ENCODE peak calls at places on chromosomes 7 and 10, in eight cellular contexts. V is body of pancreas, P is uterus, M is adrenal gland, E is gastrocnemius medialis, W is heart left ventricle, K is suprapubic skin, R is spleen. G is an unnamed sample.

GRCh38 chr10:76583711-76584161 is 1053.9 kb downstream of the KCNMA1 start:
- DNase-seq in P (no peak), E (no peak), M (no peak), K (no peak), R (no peak), V (no peak), W (no peak), G (no peak)

GRCh38 chr7:157391036-157391710 is 54.4 kb downstream of the DNAJB6 start:
- DNase-seq in V (no peak), P (no peak), R (no peak), M (no peak), W (no peak), E (no peak), K (no peak), G (no peak)

GRCh38 chr10:18312385-18313145 is 172.3 kb downstream of the CACNB2 start:
- DNase-seq in E (no peak), M (peak; percentile 46), K (no peak), V (no peak), P (no peak), R (no peak), W (no peak), G (no peak)

GRCh38 chr10:34811968-34812514 is 3.1 kb downstream of the PARD3 start:
- DNase-seq in M (no peak), W (no peak), E (no peak), V (no peak), P (no peak), K (no peak), R (no peak), G (no peak)

GRCh38 chr7:148575640-148576411 is 14.7 kb upstream of the C7orf33 start:
- DNase-seq in E (no peak), V (peak; percentile 64), P (peak; percentile 26), M (peak; percentile 60), W (peak; percentile 43), K (peak; percentile 78), R (peak; percentile 85), G (no peak)

GRCh38 chr10:69456880-69457693 is 5.8 kb downstream of the TSPAN15 start:
- DNase-seq in M (no peak), K (peak; percentile 29), P (no peak), V (no peak), R (peak; percentile 61), W (no peak), E (peak; percentile 61), G (no peak)

GRCh38 chr10:75395171-75395954 is 6.2 kb downstream of the ZNF503 start:
- DNase-seq in R (peak; percentile 84), E (no peak), P (peak; percentile 61), V (peak; percentile 74), K (peak; percentile 79), M (peak; percentile 46), W (peak; percentile 55), G (no peak)

GRCh38 chr7:92614586-92615237 is 24.5 kb upstream of the FAM133B start:
- DNase-seq in R (no peak), W (no peak), M (peak; percentile 78), V (no peak), K (no peak), E (no peak), P (no peak), G (no peak)

GRCh38 chr7:70775570-70776156 is 356.3 kb upstream of the GALNT17 start:
- DNase-seq in V (no peak), R (no peak), E (no peak), M (no peak), W (no peak), P (no peak), K (no peak), G (no peak)

GRCh38 chr7:82904871-82905270 is 257.8 kb downstream of the PCLO start:
- DNase-seq in E (no peak), W (no peak), K (no peak), R (no peak), V (no peak), M (no peak), P (no peak), G (no peak)

GRCh38 chr7:41003031-41003925 is 699.6 kb downstream of the INHBA start:
- DNase-seq in E (no peak), R (no peak), M (peak; percentile 39), W (no peak), K (no peak), P (no peak), V (no peak), G (no peak)

GRCh38 chr10:109953745-109954144 is 30.4 kb upstream of the XPNPEP1 start:
- DNase-seq in W (no peak), R (no peak), E (no peak), M (no peak), V (no peak), P (no peak), K (no peak), G (no peak)

GRCh38 chr10:70890917-70891431 is 2.6 kb upstream of the PCBD1 start:
- DNase-seq in V (peak; percentile 91), W (peak; percentile 68), R (no peak), P (peak; percentile 30), E (peak; percentile 32), K (peak; percentile 74), M (peak; percentile 93), G (no peak)

GRCh38 chr10:130023454-130024230 is 59.6 kb upstream of the EBF3 start:
- DNase-seq in W (no peak), E (no peak), R (peak; percentile 67), P (peak; percentile 10), V (no peak), M (no peak), K (no peak), G (no peak)

GRCh38 chr10:67790534-67791408 is 47.2 kb downstream of the DNAJC12 start:
- DNase-seq in K (no peak), P (no peak), V (no peak), M (no peak), W (no peak), E (no peak), R (no peak), G (no peak)

GRCh38 chr7:37354661-37355131 is 94.0 kb downstream of the ELMO1 start:
- DNase-seq in R (peak; percentile 82), K (peak; percentile 90), V (peak; percentile 40), M (peak; percentile 49), W (peak; percentile 83), E (peak; percentile 67), P (peak; percentile 50), G (no peak)

GRCh38 chr7:96931891-96932290 is 73.5 kb upstream of the DLX6 start:
- DNase-seq in W (no peak), P (no peak), M (no peak), V (no peak), E (no peak), K (no peak), R (no peak), G (no peak)

GRCh38 chr7:142812437-142813215 is 41.9 kb downstream of the PRSS2 start:
- DNase-seq in P (no peak), K (no peak), E (no peak), W (no peak), V (no peak), R (no peak), M (no peak), G (no peak)
- H3K36me3 ChIP-seq in P (no peaks in the 10 kb centered on the region), K (no peaks in the 10 kb centered on the region), E (no peaks in the 10 kb centered on the region), W (no peaks in the 10 kb centered on the region), V (no peaks in the 10 kb centered on the region), R (no peaks in the 10 kb centered on the region), M (no peaks in the 10 kb centered on the region), G (no peaks in the 10 kb centered on the region)

GRCh38 chr7:73470208-73470607 is 36.6 kb downstream of the FZD9 start:
- DNase-seq in W (no peak), K (no peak), E (no peak), M (peak; percentile 76), V (no peak), P (no peak), R (no peak), G (no peak)
- TF ChIP-seq POLR2A in W (no peak), K (no peak), E (no peak), M (peak; percentile 24), V (no peak), P (no peak), R (no peak), G (no peak)

GRCh38 chr10:86367339-86367951 is 850 bp upstream of the GRID1 start:
- DNase-seq in M (no peak), R (no peak), V (peak; percentile 19), W (no peak), P (no peak), E (no peak), K (peak; percentile 61), G (no peak)

GRCh38 chr10:86364551-86365345 is 1.8 kb downstream of the GRID1 start:
- DNase-seq in W (no peak), K (peak; percentile 56), R (peak; percentile 69), E (no peak), P (no peak), V (peak; percentile 19), M (peak; percentile 8), G (no peak)

GRCh38 chr10:86366902-86367338 is 325 bp upstream of the GRID1 start:
- DNase-seq in K (peak; percentile 64), V (peak; percentile 12), M (no peak), P (no peak), E (no peak), W (no peak), R (peak; percentile 76), G (no peak)

GRCh38 chr10:86365346-86366032 is 1.1 kb downstream of the GRID1 start:
- DNase-seq in M (peak; percentile 11), E (no peak), P (no peak), V (peak; percentile 12), W (no peak), R (peak; percentile 54), K (peak; percentile 57), G (no peak)

DNA sequence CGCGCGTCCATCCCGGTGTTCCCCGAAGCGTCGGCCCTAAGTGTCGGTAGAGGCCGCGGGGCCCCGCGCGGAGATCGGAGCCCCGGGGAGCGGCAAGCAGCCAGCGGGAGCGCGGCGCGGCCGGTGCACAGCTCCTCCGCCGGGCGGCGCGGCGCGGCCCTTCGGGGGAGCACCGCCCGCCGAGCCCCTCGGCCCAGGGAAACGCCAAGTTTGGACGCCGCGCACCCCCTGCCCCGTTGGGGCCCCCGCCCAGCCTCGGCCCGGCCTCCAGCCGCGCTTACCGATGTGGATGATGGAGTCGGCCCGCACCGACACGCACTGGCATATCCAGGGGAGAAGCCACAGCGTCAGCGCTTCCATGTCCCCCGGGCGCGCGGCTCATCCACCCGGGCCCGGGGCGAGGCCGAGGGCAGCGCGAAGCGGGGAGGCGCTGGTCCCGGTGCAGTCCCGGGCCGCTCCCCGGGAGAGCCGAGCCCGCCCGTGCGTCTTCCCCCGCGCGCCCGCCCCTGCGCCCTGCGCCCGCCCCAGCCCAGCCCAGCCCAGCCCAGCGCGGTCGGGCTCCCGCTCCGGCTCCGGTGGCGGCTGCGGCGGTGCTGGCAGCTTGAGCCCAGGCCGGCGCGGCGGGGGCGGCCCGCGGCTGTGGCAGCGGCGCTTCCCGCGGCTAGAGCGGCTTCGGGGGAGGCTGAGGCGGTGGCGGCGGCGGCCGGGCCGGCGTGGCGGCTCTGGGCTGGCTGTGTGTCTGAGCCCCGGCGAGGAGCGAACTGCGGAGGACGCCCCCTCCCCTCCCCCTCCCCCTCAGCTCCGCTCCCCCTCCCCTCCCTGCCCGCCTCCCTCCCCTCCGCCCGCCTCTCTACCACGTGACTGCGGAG is at the start of gene GRID1:
- DNase-seq in K (peak; percentile 58), P (peak; percentile 35), V (peak; percentile 41), W (no peak), E (no peak), M (peak; percentile 67), R (peak; percentile 72), G (no peak)
- H3K27me3 ChIP-seq in K (peaks cover 67% of the 10 kb centered on the region), P (no peaks in the 10 kb centered on the region), V (peaks cover 13% of the 10 kb centered on the region), W (peaks cover 66% of the 10 kb centered on the region), E (peaks cover 49% of the 10 kb centered on the region), M (peaks cover 18% of the 10 kb centered on the region), R (peaks cover 87% of the 10 kb centered on the region), G (peaks cover 24% of the 10 kb centered on the region)

DNA sequence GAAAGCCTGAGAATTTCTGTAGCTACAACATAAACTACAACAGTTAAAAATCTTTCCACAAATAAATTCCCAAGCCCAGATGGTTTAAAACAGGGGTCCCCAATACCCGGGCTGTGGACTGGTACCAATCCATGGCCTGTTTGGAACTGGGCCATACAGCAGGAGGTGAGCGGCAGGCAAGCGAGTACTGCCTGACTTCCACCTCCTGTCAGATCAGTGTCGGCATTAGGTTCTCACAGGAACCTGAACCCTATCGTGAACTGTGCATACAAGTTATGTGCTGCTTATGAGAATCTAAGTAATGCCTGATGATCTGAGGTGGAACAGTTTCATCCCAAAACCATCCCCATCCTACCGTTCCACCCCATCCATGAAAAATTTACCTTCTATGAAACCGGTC is 160.7 kb upstream of the FEZF1 start:
- DNase-seq in M (no peak), K (no peak), W (no peak), E (no peak), R (no peak), V (no peak), P (no peak), G (no peak)
- H3K36me3 ChIP-seq in M (no peaks in the 10 kb centered on the region), K (no peaks in the 10 kb centered on the region), W (no peaks in the 10 kb centered on the region), E (no peaks in the 10 kb centered on the region), R (no peaks in the 10 kb centered on the region), V (no peaks in the 10 kb centered on the region), P (no peaks in the 10 kb centered on the region), G (no peaks in the 10 kb centered on the region)

G was measured in esophagus squamous epithelium.